ENCODE peak calls at places on chromosomes 16 and 17, in six cellular contexts. R is ovary; A is esophagus squamous epithelium; Q is ACHN; Z is stimulated activated naive CD8-positive, alpha-beta T cell treated with anti-CD3 and anti-CD28 coated beads, Interleukin-15, Interleukin-2, amounts not matched to agents 100 U/mL and 50 U/mL, for 24 hours; O is RWPE2. C is an unnamed sample.

GRCh38 chr16:29807426-29808218 is 1.3 kb downstream of the MAZ start:
- DNase-seq in R (peak), A (no peak), Q (peak), Z (peak), O (peak), C (peak)

GRCh38 chr17:75078097-75079022 is 9.4 kb upstream of the SLC16A5 start:
- DNase-seq in R (no peak), A (no peak), Q (peak), Z (peak), O (no peak), C (no peak)

GRCh38 chr17:20852541-20853370 is 190.1 kb downstream of the USP22 start:
- DNase-seq in R (peak), A (no peak), Q (no peak), Z (peak), O (no peak), C (no peak)

GRCh38 chr17:4708436-4708835 is 2.0 kb upstream of the ARRB2 start:
- DNase-seq in R (no peak), A (no peak), Q (peak), Z (peak), O (no peak), C (no peak)

GRCh38 chr17:81365148-81365600 is 30.1 kb upstream of the BAHCC1 start:
- DNase-seq in R (peak), A (no peak), Q (peak), Z (no peak), O (peak), C (no peak)

GRCh38 chr17:51188321-51188853 is 22.2 kb downstream of the NME2 start:
- DNase-seq in R (no peak), A (no peak), Q (no peak), Z (no peak), O (no peak), C (no peak)

GRCh38 chr16:56608043-56608875 is at the start of gene MT2A:
- DNase-seq in R (peak), A (peak), Q (peak), Z (peak), O (peak), C (peak)

GRCh38 chr17:73343168-73343634 is 31.4 kb upstream of the CDC42EP4 start:
- DNase-seq in R (peak), A (no peak), Q (no peak), Z (no peak), O (no peak), C (no peak)

GRCh38 chr16:72001180-72001890 is 1.1 kb upstream of the PKD1L3 start:
- DNase-seq in R (no peak), A (no peak), Q (no peak), Z (no peak), O (no peak), C (no peak)

GRCh38 chr16:87053016-87053982 is 263.9 kb downstream of the C16orf95 start:
- DNase-seq in R (no peak), A (no peak), Q (no peak), Z (no peak), O (no peak), C (no peak)

GRCh38 chr16:89404561-89404960 is 85.8 kb downstream of the ANKRD11 start:
- DNase-seq in R (no peak), A (no peak), Q (no peak), Z (no peak), O (no peak), C (no peak)

GRCh38 chr17:60506312-60506711 is 19.7 kb downstream of the APPBP2 start:
- DNase-seq in R (no peak), A (no peak), Q (peak), Z (no peak), O (no peak), C (no peak)

GRCh38 chr17:63033142-63033541 is 67.1 kb downstream of the TANC2 start:
- DNase-seq in R (no peak), A (no peak), Q (no peak), Z (no peak), O (no peak), C (no peak)

GRCh38 chr16:72985148-72985882 is 62.6 kb downstream of the ZFHX3 start:
- DNase-seq in R (no peak), A (no peak), Q (no peak), Z (no peak), O (peak), C (no peak)

GRCh38 chr17:46782250-46782953 is 36.1 kb downstream of the WNT3 start:
- DNase-seq in R (no peak), A (no peak), Q (peak), Z (peak), O (no peak), C (no peak)

GRCh38 chr16:23025692-23026305 is 123.5 kb downstream of the USP31 start:
- DNase-seq in R (no peak), A (no peak), Q (no peak), Z (no peak), O (no peak), C (no peak)

C was measured in cerebellar nuclear complex.